ENCODE peak calls at places on chromosomes 12 and 14, in six cellular contexts. S is ovary, B is suprapubic skin, L is tibial nerve, P is Peyer's patch, I is K562. R is an unnamed sample.

GRCh38 chr12:112932485-112933151 is 5.7 kb upstream of the OAS3 start:
- DNase-seq in S (no peak), L (no peak), P (no peak), I (no peak), B (no peak), R (no peak)

GRCh38 chr14:36647827-36648753 is 13.6 kb upstream of the PAX9 start:
- DNase-seq in L (no peak), S (no peak), I (peak; percentile 48), P (no peak), B (no peak), R (peak; percentile 41)

GRCh38 chr14:94360945-94361565 is 27.3 kb downstream of the SERPINA1 start:
- DNase-seq in P (peak; percentile 45), S (no peak), L (no peak), B (no peak), I (no peak), R (no peak)

GRCh38 chr12:53325539-53326061 is 4.2 kb upstream of the AAAS start:
- DNase-seq in P (peak; percentile 54), I (no peak), S (peak; percentile 31), L (peak; percentile 20), B (peak; percentile 73), R (no peak)

GRCh38 chr12:1791104-1791927 is 29.0 kb upstream of the LRTM2 start:
- DNase-seq in L (peak; percentile 64), S (no peak), I (peak; percentile 46), B (no peak), P (peak; percentile 90), R (peak; percentile 61)

GRCh38 chr12:27627123-27627835 is 69.0 kb upstream of the REP15 start:
- DNase-seq in P (no peak), I (no peak), S (peak; percentile 19), B (no peak), L (no peak), R (no peak)

GRCh38 chr14:24385524-24385923 is 13.3 kb upstream of the NYNRIN start:
- DNase-seq in S (no peak), L (no peak), B (no peak), P (no peak), I (no peak), R (no peak)

GRCh38 chr12:23827353-23827752 is 122.1 kb downstream of the SOX5 start:
- DNase-seq in S (no peak), I (no peak), L (no peak), P (no peak), B (no peak), R (no peak)

GRCh38 chr12:2801044-2801783 is 6.4 kb downstream of the FKBP4 start:
- DNase-seq in I (no peak), P (no peak), L (no peak), B (no peak), S (no peak), R (no peak)

GRCh38 chr12:116264525-116265070 is 12.9 kb downstream of the MED13L start:
- DNase-seq in I (no peak), P (no peak), B (no peak), S (no peak), L (no peak), R (no peak)

GRCh38 chr14:76708028-76708427 is 53.2 kb upstream of the VASH1 start:
- DNase-seq in B (no peak), L (no peak), S (no peak), I (no peak), P (peak; percentile 3), R (no peak)
- TF ChIP-seq POLR2A in B (no peak), L (no peak), S (no peak), I (no peak), P (no peak), R (no peak)

GRCh38 chr14:64845878-64846277 is 33.8 kb downstream of the SPTB start:
- DNase-seq in L (no peak), B (no peak), S (no peak), I (no peak), P (no peak), R (no peak)

GRCh38 chr14:64841772-64842490 is 37.8 kb downstream of the SPTB start:
- DNase-seq in S (no peak), B (no peak), L (no peak), I (peak; percentile 75), P (no peak), R (no peak)

GRCh38 chr14:64844272-64844671 is 35.4 kb downstream of the SPTB start:
- DNase-seq in S (no peak), I (no peak), P (no peak), L (no peak), B (no peak), R (no peak)

GRCh38 chr14:64848239-64848638 is 31.5 kb downstream of the SPTB start:
- DNase-seq in I (no peak), B (no peak), L (no peak), S (no peak), P (no peak), R (no peak)

DNA sequence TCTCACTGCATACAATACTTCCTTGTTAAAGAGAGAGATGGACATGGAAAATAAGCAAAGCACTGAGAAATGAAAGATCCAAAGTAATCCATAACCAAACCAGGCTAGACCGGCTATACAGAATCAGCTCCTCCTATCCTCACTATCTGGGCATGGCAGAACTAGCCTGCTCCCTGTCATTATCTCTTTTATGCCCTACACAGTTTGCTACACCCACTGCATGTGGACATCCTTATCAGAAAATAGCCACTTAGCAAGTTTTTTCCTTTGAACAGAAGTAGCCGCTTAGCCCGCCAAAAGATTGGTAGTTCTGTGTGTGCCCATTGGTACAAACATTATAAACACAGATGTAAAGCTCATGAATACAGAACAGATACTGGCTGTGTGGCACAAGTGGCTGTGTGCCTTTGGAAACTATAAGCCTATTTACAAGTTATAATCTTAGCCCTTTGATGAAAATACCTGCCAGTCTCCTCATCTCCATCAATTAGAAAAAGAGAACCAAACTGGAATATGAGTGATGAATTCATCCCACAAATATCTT is 34.6 kb downstream of the SPTB start:
- DNase-seq in I (peak; percentile 70), P (no peak), L (no peak), B (no peak), S (no peak), R (no peak)
- TF ChIP-seq POLR2A in I (no peak), P (no peak), L (no peak), B (no peak), S (no peak), R (no peak)

GRCh38 chr12:110503432-110503831 is 1.3 kb downstream of the RAD9B start:
- DNase-seq in I (no peak), B (no peak), P (no peak), L (no peak), S (no peak), R (no peak)

GRCh38 chr12:110502449-110502738 is 263 bp downstream of the RAD9B start:
- DNase-seq in B (no peak), I (no peak), P (no peak), L (no peak), S (no peak), R (no peak)

GRCh38 chr12:110498984-110499706 is 2.8 kb downstream of the VPS29 start:
- DNase-seq in P (no peak), S (no peak), L (no peak), B (no peak), I (no peak), R (no peak)

GRCh38 chr12:110501378-110501721 is 561 bp downstream of the VPS29 start:
- DNase-seq in I (no peak), S (no peak), P (no peak), L (no peak), B (no peak), R (peak; percentile 49)

DNA sequence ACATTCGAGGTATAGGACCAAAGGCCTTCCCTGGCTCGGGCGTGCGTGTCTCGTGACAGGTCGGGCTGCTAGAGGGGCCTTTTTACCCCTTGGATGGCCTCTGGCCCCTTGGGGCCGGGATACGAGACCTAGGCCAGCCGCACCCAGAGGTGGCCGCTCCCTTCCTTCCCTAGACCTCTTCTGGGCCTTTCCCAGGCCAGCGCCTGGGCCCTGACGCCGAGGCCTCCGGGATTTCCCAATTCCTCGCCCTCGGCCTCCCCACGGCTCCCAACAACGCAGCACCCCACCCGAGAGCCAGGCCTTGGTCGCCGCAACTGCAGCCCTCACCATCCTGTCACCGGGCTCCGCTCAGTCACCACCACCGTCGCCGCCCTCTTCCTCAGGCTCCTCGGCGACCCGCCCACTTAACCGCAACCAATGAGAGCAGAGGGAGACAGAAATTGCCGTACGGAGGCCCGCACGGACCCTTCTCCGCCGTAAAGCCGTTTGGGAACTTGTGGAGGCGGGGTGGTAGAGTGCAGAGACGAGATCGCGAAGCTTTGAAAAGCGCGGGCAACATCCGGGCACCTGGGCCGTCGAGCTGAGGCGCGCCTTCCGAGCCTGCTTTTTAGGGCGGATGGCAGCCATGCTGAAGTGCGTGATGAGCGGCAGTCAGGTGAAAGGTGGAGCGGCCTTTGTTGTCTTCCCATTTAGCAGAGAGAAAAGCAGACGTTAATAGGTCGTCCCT is at the start of the genes RAD9B and VPS29:
- DNase-seq in P (peak; percentile 99), I (peak; percentile 96), L (peak; percentile 96), S (peak; percentile 97), B (peak; percentile 99), R (peak; percentile 97)
- TF ChIP-seq POLR2A in P (peak; percentile 90), I (peak; percentile 97), L (peak; percentile 76), S (peak; percentile 72), B (peak; percentile 91), R (peak; percentile 92)

GRCh38 chr12:4609071-4609470 is 39.8 kb downstream of the AKAP3 start:
- DNase-seq in S (no peak), I (no peak), L (no peak), P (no peak), B (no peak), R (no peak)

GRCh38 chr12:4607056-4607455 is 41.8 kb downstream of the AKAP3 start:
- DNase-seq in I (peak; percentile 7), P (no peak), B (no peak), L (no peak), S (no peak), R (no peak)

GRCh38 chr12:4603946-4604345 is 41.9 kb downstream of the DYRK4 start:
- DNase-seq in B (no peak), I (no peak), L (no peak), P (no peak), S (no peak), R (no peak)

GRCh38 chr12:4610481-4610880 is 38.4 kb downstream of the AKAP3 start:
- DNase-seq in S (no peak), B (no peak), I (no peak), L (no peak), P (no peak), R (no peak)

DNA sequence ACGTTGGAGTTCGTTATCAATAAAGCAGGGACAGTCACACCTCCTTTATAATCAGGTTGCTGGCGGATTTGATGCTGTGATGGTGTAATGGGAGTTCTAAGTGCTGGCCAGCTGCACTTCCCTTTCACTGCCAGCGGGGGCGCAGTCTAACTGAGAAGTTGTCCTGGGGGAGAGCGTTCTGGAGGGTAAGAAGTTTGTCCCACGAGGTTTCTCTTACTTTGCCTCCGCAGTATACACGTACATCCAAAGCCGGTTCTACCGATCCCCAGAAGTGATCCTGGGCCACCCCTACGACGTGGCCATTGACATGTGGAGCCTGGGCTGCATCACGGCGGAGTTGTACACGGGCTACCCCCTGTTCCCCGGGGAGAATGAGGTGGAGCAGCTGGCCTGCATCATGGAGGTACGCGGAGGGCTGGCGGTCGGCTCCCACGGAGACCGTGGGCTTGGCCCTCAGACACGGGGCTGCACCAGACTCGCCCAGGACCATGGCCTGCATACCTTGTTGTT is 42.7 kb downstream of the DYRK4 start:
- DNase-seq in P (peak; percentile 92), B (peak; percentile 82), L (peak; percentile 42), S (peak; percentile 71), I (peak; percentile 71), R (peak; percentile 84)
- TF ChIP-seq POLR2A in P (no peak), B (no peak), L (no peak), S (no peak), I (peak; percentile 69), R (no peak)

R was measured in prostate gland.